ENCODE peak calls at places on chromosomes 3 and 15, in eight cellular contexts. T, H, C, O, I, D, Y and Z are unnamed samples.

GRCh38 chr15:74523982-74524381 is 17.0 kb upstream of the ARID3B start:
- DNase-seq in T (no peak), H (no peak), C (no peak), O (no peak), I (no peak), D (no peak), Y (no peak), Z (no peak)

GRCh38 chr15:61639491-61639890 is 410.4 kb upstream of the RORA start:
- DNase-seq in T (no peak), H (no peak), C (peak; percentile 27), O (no peak), I (no peak), D (no peak), Y (no peak), Z (no peak)

GRCh38 chr15:67915374-67916050 is 75.7 kb upstream of the RNU6-1 start:
- DNase-seq in T (peak; percentile 43), H (no peak), C (peak; percentile 56), O (no peak), I (no peak), D (no peak), Y (no peak), Z (no peak)

GRCh38 chr3:142027713-142028112 is 121.6 kb downstream of the TFDP2 start:
- DNase-seq in T (peak; percentile 19), H (no peak), C (peak; percentile 49), O (no peak), I (peak; percentile 30), D (peak; percentile 18), Y (peak; percentile 13), Z (no peak)

GRCh38 chr3:131794766-131795381 is 239.9 kb downstream of the CPNE4 start:
- DNase-seq in T (peak; percentile 74), H (no peak), C (peak; percentile 82), O (no peak), I (peak; percentile 12), D (peak; percentile 4), Y (no peak), Z (peak; percentile 28)

GRCh38 chr3:146501752-146502151 is 32.4 kb upstream of the PLSCR2 start:
- DNase-seq in T (no peak), H (no peak), C (no peak), O (no peak), I (no peak), D (no peak), Y (no peak), Z (no peak)

GRCh38 chr15:98514034-98514622 is 134.2 kb upstream of the IGF1R start:
- DNase-seq in T (no peak), H (no peak), C (no peak), O (no peak), I (no peak), D (no peak), Y (no peak), Z (no peak)

GRCh38 chr15:69602095-69602494 is 149.5 kb downstream of the RPLP1 start:
- DNase-seq in T (no peak), H (peak; percentile 19), C (no peak), O (no peak), I (no peak), D (no peak), Y (no peak), Z (no peak)

GRCh38 chr3:12796171-12797123 is at the start of gene CAND2:
- DNase-seq in T (peak; percentile 51), H (peak; percentile 38), C (peak; percentile 75), O (peak; percentile 12), I (peak; percentile 43), D (no peak), Y (peak; percentile 29), Z (no peak)

GRCh38 chr15:59887211-59887610 is 116.9 kb upstream of the FOXB1 start:
- DNase-seq in T (no peak), H (no peak), C (no peak), O (no peak), I (no peak), D (no peak), Y (no peak), Z (no peak)

GRCh38 chr3:47850062-47850802 is 47.3 kb downstream of the DHX30 start:
- DNase-seq in T (peak; percentile 55), H (no peak), C (peak; percentile 54), O (no peak), I (no peak), D (peak; percentile 23), Y (no peak), Z (no peak)

GRCh38 chr3:79729096-79729495 is 38.7 kb downstream of the ROBO1 start:
- DNase-seq in T (peak; percentile 48), H (no peak), C (no peak), O (no peak), I (no peak), D (peak; percentile 28), Y (no peak), Z (no peak)

GRCh38 chr15:51229907-51230328 is 108.5 kb downstream of the CYP19A1 start:
- DNase-seq in T (peak; percentile 69), H (no peak), C (peak; percentile 64), O (no peak), I (no peak), D (no peak), Y (no peak), Z (no peak)

GRCh38 chr15:63833246-63833696 is 477 bp downstream of the HERC1 start:
- DNase-seq in T (peak; percentile 42), H (peak; percentile 61), C (peak; percentile 65), O (peak; percentile 12), I (peak; percentile 36), D (peak; percentile 22), Y (peak; percentile 29), Z (no peak)

GRCh38 chr15:90478981-90479481 is 50.7 kb upstream of the CRTC3 start:
- DNase-seq in T (no peak), H (no peak), C (no peak), O (no peak), I (no peak), D (no peak), Y (no peak), Z (no peak)

GRCh38 chr15:68792901-68793766 is 27.6 kb downstream of the ANP32A start:
- DNase-seq in T (no peak), H (no peak), C (no peak), O (no peak), I (no peak), D (no peak), Y (no peak), Z (no peak)

GRCh38 chr3:24086597-24087369 is 141.7 kb downstream of the NR1D2 start:
- DNase-seq in T (peak; percentile 58), H (no peak), C (no peak), O (no peak), I (no peak), D (no peak), Y (no peak), Z (no peak)

GRCh38 chr3:197547618-197548017 is 8.2 kb downstream of the BDH1 start:
- DNase-seq in T (no peak), H (peak; percentile 31), C (peak; percentile 70), O (no peak), I (no peak), D (no peak), Y (no peak), Z (no peak)

GRCh38 chr3:171311784-171312183 is 148.4 kb downstream of the TNIK start:
- DNase-seq in T (no peak), H (no peak), C (no peak), O (no peak), I (no peak), D (no peak), Y (no peak), Z (no peak)

GRCh38 chr15:91156175-91156726 is 56.2 kb downstream of the SV2B start:
- DNase-seq in T (no peak), H (no peak), C (no peak), O (no peak), I (no peak), D (no peak), Y (no peak), Z (no peak)

GRCh38 chr15:64773606-64774555 is 1.5 kb downstream of the RBPMS2 start:
- DNase-seq in T (no peak), H (no peak), C (no peak), O (no peak), I (no peak), D (no peak), Y (no peak), Z (no peak)

GRCh38 chr15:62502451-62502850 is 337.4 kb upstream of the C2CD4B start:
- DNase-seq in T (no peak), H (no peak), C (no peak), O (no peak), I (no peak), D (no peak), Y (no peak), Z (no peak)

GRCh38 chr3:142958707-142959106 is 4.8 kb downstream of the PAQR9 start:
- DNase-seq in T (no peak), H (no peak), C (no peak), O (no peak), I (peak; percentile 25), D (peak; percentile 13), Y (peak; percentile 23), Z (no peak)

GRCh38 chr3:129195731-129196256 is 12.1 kb upstream of the CNBP start:
- DNase-seq in T (peak; percentile 95), H (no peak), C (no peak), O (no peak), I (no peak), D (peak; percentile 60), Y (no peak), Z (no peak)

GRCh38 chr3:49841126-49841525 is 15.2 kb downstream of the TRAIP start:
- DNase-seq in T (peak; percentile 28), H (peak; percentile 58), C (peak; percentile 78), O (no peak), I (peak; percentile 18), D (no peak), Y (no peak), Z (no peak)

GRCh38 chr3:171963546-171963945 is 75.8 kb upstream of the FNDC3B start:
- DNase-seq in T (no peak), H (no peak), C (no peak), O (no peak), I (no peak), D (no peak), Y (no peak), Z (no peak)

GRCh38 chr15:70095387-70096214 is 2.1 kb downstream of the TLE3 start:
- DNase-seq in T (no peak), H (peak; percentile 66), C (peak; percentile 86), O (no peak), I (peak; percentile 63), D (no peak), Y (no peak), Z (no peak)

GRCh38 chr3:44265815-44266214 is 24.1 kb downstream of the TOPAZ1 start:
- DNase-seq in T (no peak), H (no peak), C (no peak), O (no peak), I (no peak), D (no peak), Y (no peak), Z (no peak)

GRCh38 chr15:71391421-71392047 is 276.3 kb downstream of the THSD4 start:
- DNase-seq in T (no peak), H (no peak), C (no peak), O (no peak), I (no peak), D (no peak), Y (no peak), Z (no peak)

GRCh38 chr3:169497567-169498257 is 165.8 kb downstream of the MECOM start:
- DNase-seq in T (peak; percentile 21), H (no peak), C (no peak), O (no peak), I (no peak), D (no peak), Y (no peak), Z (no peak)

GRCh38 chr3:7112523-7113056 is 251.7 kb downstream of the GRM7 start:
- DNase-seq in T (no peak), H (no peak), C (no peak), O (no peak), I (no peak), D (no peak), Y (no peak), Z (no peak)

GRCh38 chr15:75063338-75063737 is 39.9 kb downstream of the PPCDC start:
- DNase-seq in T (peak; percentile 93), H (no peak), C (no peak), O (no peak), I (no peak), D (no peak), Y (no peak), Z (no peak)

GRCh38 chr3:126078866-126079265 is 5.1 kb downstream of the SLC41A3 start:
- DNase-seq in T (no peak), H (no peak), C (no peak), O (no peak), I (no peak), D (no peak), Y (no peak), Z (no peak)

GRCh38 chr15:70319466-70319865 is 221.7 kb upstream of the TLE3 start:
- DNase-seq in T (no peak), H (no peak), C (no peak), O (no peak), I (no peak), D (no peak), Y (no peak), Z (no peak)